ENCODE peak calls at places on chromosomes 7 and 10, in eight cellular contexts. One of them, this sample, is unnamed. For H3K9me3 and H3K4me1, the result is how much of the 10 kb centered on the place peaks cover.

GRCh38 chr10:117790177-117790576 is 247.6 kb downstream of the EMX2 start:
- DNase-seq in endodermal cell: no peak
- DNase-seq in spleen: no peak
- DNase-seq in mammary epithelial cell: no peak
- DNase-seq in IMR-90: no peak
- DNase-seq in Caco-2: peak
- DNase-seq in ovary: no peak
- DNase-seq in Panc1: no peak
- DNase-seq in this sample: no peak

GRCh38 chr10:43689618-43689954 is 40.9 kb upstream of the ZNF32 start:
- DNase-seq in spleen: peak
- DNase-seq in mammary epithelial cell: no peak
- DNase-seq in IMR-90: no peak
- DNase-seq in ovary: peak
- DNase-seq in Caco-2: peak
- DNase-seq in Panc1: no peak
- DNase-seq in endodermal cell: peak
- DNase-seq in this sample: peak

GRCh38 chr10:101229275-101230184 is at the start of gene LBX1:
- DNase-seq in ovary: no peak
- DNase-seq in spleen: no peak
- DNase-seq in IMR-90: no peak
- DNase-seq in Panc1: no peak
- DNase-seq in mammary epithelial cell: no peak
- DNase-seq in endodermal cell: peak
- DNase-seq in Caco-2: no peak
- DNase-seq in this sample: no peak

GRCh38 chr7:30877993-30878392 is 33.7 kb upstream of the AQP1 start:
- DNase-seq in IMR-90: no peak
- DNase-seq in Caco-2: no peak
- DNase-seq in mammary epithelial cell: no peak
- DNase-seq in ovary: no peak
- DNase-seq in Panc1: no peak
- DNase-seq in spleen: no peak
- DNase-seq in endodermal cell: no peak
- DNase-seq in this sample: no peak

GRCh38 chr7:85686410-85687181 is 499.7 kb upstream of the SEMA3D start:
- DNase-seq in ovary: no peak
- DNase-seq in spleen: no peak
- DNase-seq in mammary epithelial cell: no peak
- DNase-seq in Panc1: no peak
- DNase-seq in endodermal cell: peak
- DNase-seq in Caco-2: no peak
- DNase-seq in IMR-90: no peak
- DNase-seq in this sample: no peak

GRCh38 chr7:2033586-2034135 is 199.1 kb downstream of the MAD1L1 start:
- DNase-seq in ovary: no peak
- DNase-seq in endodermal cell: no peak
- DNase-seq in spleen: peak
- DNase-seq in mammary epithelial cell: no peak
- DNase-seq in Panc1: no peak
- DNase-seq in Caco-2: no peak
- DNase-seq in IMR-90: no peak
- DNase-seq in this sample: peak

GRCh38 chr7:111744501-111745155 is 182.3 kb upstream of the IMMP2L start:
- DNase-seq in ovary: no peak
- DNase-seq in endodermal cell: no peak
- DNase-seq in Panc1: no peak
- DNase-seq in Caco-2: no peak
- DNase-seq in IMR-90: peak
- DNase-seq in mammary epithelial cell: no peak
- DNase-seq in spleen: no peak
- DNase-seq in this sample: no peak

GRCh38 chr10:133154996-133155778 is 4.8 kb upstream of the KNDC1 start:
- DNase-seq in Caco-2: no peak
- DNase-seq in ovary: no peak
- DNase-seq in spleen: no peak
- DNase-seq in IMR-90: no peak
- DNase-seq in Panc1: no peak
- DNase-seq in endodermal cell: peak
- DNase-seq in mammary epithelial cell: no peak
- DNase-seq in this sample: no peak

GRCh38 chr7:157855452-157856213 is 518.8 kb downstream of the DNAJB6 start:
- DNase-seq in mammary epithelial cell: no peak
- DNase-seq in IMR-90: no peak
- DNase-seq in ovary: no peak
- DNase-seq in endodermal cell: no peak
- DNase-seq in Panc1: no peak
- DNase-seq in spleen: peak
- DNase-seq in Caco-2: no peak
- DNase-seq in this sample: no peak

GRCh38 chr7:106176414-106177294 is 64.5 kb upstream of the SYPL1 start:
- DNase-seq in IMR-90: peak
- DNase-seq in spleen: peak
- DNase-seq in ovary: peak
- DNase-seq in endodermal cell: peak
- DNase-seq in mammary epithelial cell: peak
- DNase-seq in Caco-2: peak
- DNase-seq in Panc1: peak
- DNase-seq in this sample: peak

GRCh38 chr7:19106308-19107141 is 10.9 kb downstream of the TWIST1 start:
- DNase-seq in Panc1: no peak
- DNase-seq in ovary: no peak
- DNase-seq in spleen: peak
- DNase-seq in Caco-2: no peak
- DNase-seq in IMR-90: no peak
- DNase-seq in endodermal cell: peak
- DNase-seq in mammary epithelial cell: no peak
- DNase-seq in this sample: no peak

GRCh38 chr7:158727690-158728089 is 23.1 kb upstream of the NCAPG2 start:
- DNase-seq in IMR-90: no peak
- DNase-seq in spleen: no peak
- DNase-seq in Panc1: no peak
- DNase-seq in Caco-2: no peak
- DNase-seq in mammary epithelial cell: no peak
- DNase-seq in ovary: no peak
- DNase-seq in endodermal cell: no peak
- DNase-seq in this sample: no peak

GRCh38 chr7:45080265-45080957 is 8.4 kb downstream of the NACAD start:
- DNase-seq in endodermal cell: peak
- DNase-seq in spleen: no peak
- DNase-seq in Panc1: no peak
- DNase-seq in Caco-2: no peak
- DNase-seq in mammary epithelial cell: no peak
- DNase-seq in ovary: peak
- DNase-seq in IMR-90: no peak
- DNase-seq in this sample: no peak

GRCh38 chr7:5462216-5462615 is 38.6 kb upstream of the TNRC18 start:
- DNase-seq in IMR-90: no peak
- DNase-seq in Panc1: no peak
- DNase-seq in spleen: no peak
- DNase-seq in Caco-2: no peak
- DNase-seq in ovary: no peak
- DNase-seq in endodermal cell: no peak
- DNase-seq in mammary epithelial cell: no peak
- DNase-seq in this sample: no peak

GRCh38 chr10:58152698-58153263 is 114.9 kb downstream of the IPMK start:
- DNase-seq in Caco-2: peak
- DNase-seq in ovary: peak
- DNase-seq in endodermal cell: peak
- DNase-seq in spleen: no peak
- DNase-seq in mammary epithelial cell: peak
- DNase-seq in IMR-90: peak
- DNase-seq in Panc1: no peak
- DNase-seq in this sample: peak

GRCh38 chr7:12809476-12809875 is 122.0 kb downstream of the ARL4A start:
- DNase-seq in spleen: no peak
- DNase-seq in mammary epithelial cell: peak
- DNase-seq in endodermal cell: no peak
- DNase-seq in IMR-90: no peak
- DNase-seq in Panc1: no peak
- DNase-seq in Caco-2: no peak
- DNase-seq in ovary: no peak
- DNase-seq in this sample: no peak

GRCh38 chr10:21813944-21814343 is 189.6 kb downstream of the DNAJC1 start:
- DNase-seq in endodermal cell: no peak
- DNase-seq in Panc1: no peak
- DNase-seq in IMR-90: no peak
- DNase-seq in ovary: no peak
- DNase-seq in mammary epithelial cell: no peak
- DNase-seq in Caco-2: no peak
- DNase-seq in spleen: no peak
- DNase-seq in this sample: no peak

GRCh38 chr10:21807162-21807561 is 196.4 kb downstream of the DNAJC1 start:
- DNase-seq in endodermal cell: peak
- DNase-seq in mammary epithelial cell: no peak
- DNase-seq in spleen: no peak
- DNase-seq in Panc1: no peak
- DNase-seq in Caco-2: no peak
- DNase-seq in IMR-90: no peak
- DNase-seq in ovary: no peak
- DNase-seq in this sample: no peak

GRCh38 chr10:21808525-21808924 is 195.0 kb downstream of the DNAJC1 start:
- DNase-seq in Panc1: no peak
- DNase-seq in Caco-2: no peak
- DNase-seq in ovary: no peak
- DNase-seq in endodermal cell: no peak
- DNase-seq in IMR-90: no peak
- DNase-seq in spleen: no peak
- DNase-seq in mammary epithelial cell: no peak
- DNase-seq in this sample: no peak

GRCh38 chr10:21811245-21811585 is 192.3 kb downstream of the DNAJC1 start:
- DNase-seq in IMR-90: peak
- DNase-seq in spleen: no peak
- DNase-seq in ovary: no peak
- DNase-seq in Caco-2: no peak
- DNase-seq in endodermal cell: no peak
- DNase-seq in mammary epithelial cell: peak
- DNase-seq in Panc1: no peak
- DNase-seq in this sample: no peak

GRCh38 chr10:21810582-21811244 is 192.8 kb downstream of the DNAJC1 start:
- DNase-seq in Caco-2: no peak
- DNase-seq in ovary: no peak
- DNase-seq in Panc1: no peak
- DNase-seq in mammary epithelial cell: peak
- DNase-seq in spleen: no peak
- DNase-seq in endodermal cell: no peak
- DNase-seq in IMR-90: peak
- DNase-seq in this sample: no peak
- TF ChIP-seq CTCF in Caco-2: peak
- TF ChIP-seq CTCF in ovary: no peak
- TF ChIP-seq CTCF in Panc1: no peak
- TF ChIP-seq CTCF in mammary epithelial cell: no peak
- TF ChIP-seq CTCF in spleen: no peak
- TF ChIP-seq CTCF in endodermal cell: peak
- TF ChIP-seq CTCF in IMR-90: no peak
- TF ChIP-seq CTCF in this sample: no peak

GRCh38 chr10:131212763-131213325 is 98.7 kb downstream of the TCERG1L start:
- DNase-seq in Panc1: no peak
- DNase-seq in spleen: no peak
- DNase-seq in Caco-2: no peak
- DNase-seq in endodermal cell: peak
- DNase-seq in ovary: no peak
- DNase-seq in IMR-90: no peak
- DNase-seq in mammary epithelial cell: no peak
- DNase-seq in this sample: peak
- H3K9me3 ChIP-seq in Panc1: under half
- H3K9me3 ChIP-seq in spleen: under half
- H3K9me3 ChIP-seq in Caco-2: under half
- H3K9me3 ChIP-seq in endodermal cell: under half
- H3K9me3 ChIP-seq in ovary: under half
- H3K9me3 ChIP-seq in IMR-90: under half
- H3K9me3 ChIP-seq in mammary epithelial cell: under half
- H3K9me3 ChIP-seq in this sample: under half

DNA sequence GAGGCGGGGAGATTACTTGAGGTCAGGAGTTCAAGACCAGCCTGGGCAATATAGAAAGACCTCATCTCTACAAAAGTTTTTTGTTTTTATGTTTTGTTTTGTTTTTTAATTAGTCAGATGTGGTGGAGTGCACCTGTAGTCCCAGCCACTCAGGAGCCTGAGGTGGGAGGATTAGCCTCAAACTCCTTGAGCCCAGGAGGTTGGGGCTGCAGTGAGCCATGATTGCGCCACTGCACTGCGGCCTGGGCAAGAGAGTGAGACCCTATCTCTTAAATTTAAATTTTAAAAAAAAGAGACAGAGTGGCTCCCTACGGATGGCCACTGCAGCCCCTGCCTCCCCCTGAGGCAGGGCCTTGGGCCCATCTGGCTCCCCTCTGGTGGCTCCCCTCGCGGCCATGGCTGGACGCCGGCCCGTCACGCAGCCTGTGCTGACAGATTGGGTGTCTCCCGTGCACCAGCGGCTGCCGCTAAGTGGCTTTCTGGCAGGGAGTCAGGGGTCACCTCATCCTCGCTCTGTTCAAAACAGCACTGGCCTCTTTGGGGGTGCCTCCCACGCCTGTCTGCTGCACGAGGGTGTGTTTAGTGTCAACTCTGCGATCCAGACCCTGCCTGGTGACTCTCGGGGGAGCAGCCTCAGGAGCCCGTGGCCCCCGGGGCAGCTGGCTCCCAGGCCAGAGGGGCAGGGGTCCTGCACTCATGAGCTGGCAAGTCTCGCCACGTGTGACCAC is 44.4 kb upstream of the ELN start:
- DNase-seq in ovary: peak
- DNase-seq in endodermal cell: no peak
- DNase-seq in mammary epithelial cell: no peak
- DNase-seq in IMR-90: no peak
- DNase-seq in Panc1: no peak
- DNase-seq in spleen: peak
- DNase-seq in Caco-2: no peak
- DNase-seq in this sample: peak
- H3K4me1 ChIP-seq in ovary: under half
- H3K4me1 ChIP-seq in endodermal cell: under half
- H3K4me1 ChIP-seq in mammary epithelial cell: under half
- H3K4me1 ChIP-seq in IMR-90: under half
- H3K4me1 ChIP-seq in Panc1: under half
- H3K4me1 ChIP-seq in spleen: under half
- H3K4me1 ChIP-seq in Caco-2: under half
- H3K4me1 ChIP-seq in this sample: under half

GRCh38 chr10:21499910-21500577 is 25.4 kb downstream of the SKIDA1 start:
- DNase-seq in Panc1: no peak
- DNase-seq in endodermal cell: no peak
- DNase-seq in spleen: peak
- DNase-seq in IMR-90: no peak
- DNase-seq in ovary: peak
- DNase-seq in mammary epithelial cell: no peak
- DNase-seq in Caco-2: no peak
- DNase-seq in this sample: peak
- TF ChIP-seq CTCF in Panc1: no peak
- TF ChIP-seq CTCF in endodermal cell: peak
- TF ChIP-seq CTCF in spleen: no peak
- TF ChIP-seq CTCF in IMR-90: no peak
- TF ChIP-seq CTCF in ovary: no peak
- TF ChIP-seq CTCF in mammary epithelial cell: no peak
- TF ChIP-seq CTCF in Caco-2: no peak
- TF ChIP-seq CTCF in this sample: no peak

This sample was measured in heart left ventricle.